ENCODE peak calls at places on chromosomes 11 and 22, in eight cellular contexts. C, J, I, V, P, Y, F and D are unnamed samples.

GRCh38 chr22:30946354-30946753 is 22.2 kb downstream of the MORC2 start:
- DNase-seq in C (no peak), J (no peak), I (no peak), V (no peak), P (no peak), Y (no peak), F (no peak), D (no peak)

GRCh38 chr11:113096661-113097060 is 135.4 kb downstream of the NCAM1 start:
- DNase-seq in C (no peak), J (no peak), I (no peak), V (no peak), P (no peak), Y (no peak), F (no peak), D (no peak)

GRCh38 chr11:70537576-70538571 is 139.5 kb downstream of the CTTN start:
- DNase-seq in C (no peak), J (no peak), I (no peak), V (no peak), P (no peak), Y (no peak), F (no peak), D (no peak)

GRCh38 chr22:16957781-16958180 is 50.2 kb downstream of the GAB4 start:
- DNase-seq in C (no peak), J (no peak), I (no peak), V (no peak), P (no peak), Y (no peak), F (no peak), D (no peak)

GRCh38 chr11:61480936-61481335 is 27.6 kb upstream of the LRRC10B start:
- DNase-seq in C (no peak), J (no peak), I (no peak), V (no peak), P (no peak), Y (no peak), F (no peak), D (peak)

GRCh38 chr22:19152942-19153883 is 3.1 kb upstream of the GSC2 start:
- DNase-seq in C (no peak), J (no peak), I (no peak), V (no peak), P (no peak), Y (no peak), F (no peak), D (no peak)

GRCh38 chr11:120330045-120330444 is 4.9 kb downstream of the TLCD5 start:
- DNase-seq in C (no peak), J (no peak), I (no peak), V (no peak), P (no peak), Y (no peak), F (no peak), D (no peak)

GRCh38 chr11:133934599-133935550 is 21.9 kb downstream of the IGSF9B start:
- DNase-seq in C (peak), J (peak), I (peak), V (peak), P (peak), Y (no peak), F (no peak), D (no peak)

GRCh38 chr11:110376711-110377324 is 52.9 kb upstream of the FDX1 start:
- DNase-seq in C (peak), J (peak), I (peak), V (peak), P (peak), Y (no peak), F (peak), D (peak)

GRCh38 chr11:47917643-47918369 is 62.6 kb upstream of the PTPRJ start:
- DNase-seq in C (no peak), J (peak), I (peak), V (peak), P (peak), Y (no peak), F (peak), D (peak)

GRCh38 chr11:107928046-107928766 is at the start of gene RAB39A:
- DNase-seq in C (no peak), J (peak), I (peak), V (peak), P (peak), Y (peak), F (peak), D (peak)

GRCh38 chr11:15683528-15683927 is 568.8 kb downstream of the INSC start:
- DNase-seq in C (no peak), J (no peak), I (no peak), V (no peak), P (no peak), Y (no peak), F (no peak), D (no peak)

GRCh38 chr22:28208036-28208435 is 289.0 kb upstream of the PITPNB start:
- DNase-seq in C (no peak), J (no peak), I (peak), V (peak), P (no peak), Y (no peak), F (no peak), D (no peak)

GRCh38 chr11:3896644-3897043 is 41.2 kb downstream of the STIM1 start:
- DNase-seq in C (no peak), J (no peak), I (no peak), V (no peak), P (no peak), Y (no peak), F (no peak), D (no peak)

GRCh38 chr11:69637956-69638871 is 2.7 kb upstream of the CCND1 start:
- DNase-seq in C (no peak), J (peak), I (no peak), V (peak), P (peak), Y (no peak), F (no peak), D (peak)

GRCh38 chr11:102497061-102497460 is 33.5 kb downstream of the MMP7 start:
- DNase-seq in C (peak), J (peak), I (no peak), V (peak), P (no peak), Y (no peak), F (no peak), D (no peak)

GRCh38 chr11:108549319-108549885 is 44.2 kb downstream of the EXPH5 start:
- DNase-seq in C (no peak), J (no peak), I (no peak), V (no peak), P (no peak), Y (no peak), F (no peak), D (no peak)

GRCh38 chr11:73592640-73593039 is 5.3 kb downstream of the FAM168A start:
- DNase-seq in C (no peak), J (no peak), I (no peak), V (no peak), P (no peak), Y (no peak), F (no peak), D (no peak)

GRCh38 chr22:48185656-48186055 is 1423.2 kb downstream of the TBC1D22A start:
- DNase-seq in C (no peak), J (no peak), I (no peak), V (no peak), P (no peak), Y (no peak), F (no peak), D (no peak)

GRCh38 chr22:19842386-19843106 is 12.1 kb downstream of the GNB1L start:
- DNase-seq in C (no peak), J (no peak), I (no peak), V (no peak), P (no peak), Y (no peak), F (no peak), D (no peak)

GRCh38 chr11:111225871-111226270 is 19.7 kb upstream of the POU2AF2 start:
- DNase-seq in C (no peak), J (no peak), I (no peak), V (no peak), P (no peak), Y (no peak), F (no peak), D (no peak)

GRCh38 chr22:47804281-47804680 is 1041.8 kb downstream of the TBC1D22A start:
- DNase-seq in C (no peak), J (no peak), I (no peak), V (no peak), P (no peak), Y (no peak), F (no peak), D (no peak)

GRCh38 chr11:43517518-43517917 is 158.8 kb downstream of the TTC17 start:
- DNase-seq in C (no peak), J (no peak), I (no peak), V (peak), P (no peak), Y (no peak), F (no peak), D (no peak)

GRCh38 chr22:24810043-24810749 is 4.2 kb downstream of the SGSM1 start:
- DNase-seq in C (no peak), J (no peak), I (no peak), V (no peak), P (no peak), Y (no peak), F (no peak), D (peak)

GRCh38 chr11:135008001-135008405 is 596.0 kb upstream of the B3GAT1 start:
- DNase-seq in C (no peak), J (no peak), I (no peak), V (no peak), P (no peak), Y (no peak), F (no peak), D (no peak)